ENCODE peak calls at places on chromosomes 4 and X, in eight cellular contexts. M is neuronal stem cell, Y is NCI-H345, L is A673, V is iris pigment epithelial cell, X is NCI-H1694, Z is M059J, W is breast epithelium. K is an unnamed sample.

GRCh38 chr4:7410470-7410869 is 24.3 kb downstream of the PSAPL1 start:
- DNase-seq in W (peak; percentile 2), X (no peak), Y (no peak), L (no peak), V (no peak), M (no peak), Z (no peak), K (no peak)

GRCh38 chr4:53646792-53647191 is 55.5 kb upstream of the LNX1 start:
- DNase-seq in M (no peak), X (no peak), L (no peak), Z (no peak), W (no peak), V (no peak), Y (peak; percentile 34), K (no peak)

GRCh38 chr4:139599594-139600374 is 43.8 kb upstream of the SETD7 start:
- DNase-seq in V (peak; percentile 92), Y (peak; percentile 33), M (no peak), X (no peak), W (no peak), L (no peak), Z (peak; percentile 65), K (no peak)

GRCh38 chr4:137892134-137892533 is 350.0 kb downstream of the SLC7A11 start:
- DNase-seq in X (no peak), W (no peak), M (no peak), Z (peak; percentile 69), L (no peak), Y (no peak), V (peak; percentile 76), K (peak; percentile 6)

GRCh38 chr4:183823394-183823793 is 81.7 kb upstream of the STOX2 start:
- DNase-seq in L (no peak), W (no peak), M (no peak), V (peak; percentile 65), Z (peak; percentile 75), Y (no peak), X (peak; percentile 41), K (peak; percentile 89)

GRCh38 chrX:67636532-67636931 is 92.7 kb downstream of the AR start:
- DNase-seq in L (no peak), M (no peak), V (peak; percentile 34), X (no peak), Z (peak; percentile 34), W (no peak), Y (no peak), K (peak; percentile 6)

GRCh38 chrX:32985544-32985943 is 225.8 kb downstream of the DMD start:
- DNase-seq in Z (no peak), L (no peak), W (no peak), M (no peak), V (no peak), Y (peak; percentile 0), X (no peak), K (no peak)

GRCh38 chrX:21398424-21398823 is 24.2 kb downstream of the CNKSR2 start:
- DNase-seq in W (no peak), X (no peak), M (no peak), Z (peak; percentile 12), L (no peak), Y (no peak), V (no peak), K (no peak)

GRCh38 chr4:112516401-112517066 is 554 bp upstream of the NEUROG2 start:
- DNase-seq in Y (peak; percentile 15), V (no peak), W (no peak), Z (peak; percentile 24), X (peak; percentile 21), L (no peak), M (peak; percentile 89), K (no peak)

GRCh38 chr4:42397635-42398447 is 553 bp downstream of the SHISA3 start:
- DNase-seq in X (no peak), M (peak; percentile 54), L (peak; percentile 32), Z (peak; percentile 32), Y (peak; percentile 22), W (no peak), V (peak; percentile 31), K (peak; percentile 43)

GRCh38 chrX:123990602-123991001 is 29.1 kb downstream of the STAG2 start:
- DNase-seq in V (no peak), L (no peak), Z (peak; percentile 42), Y (no peak), X (no peak), M (no peak), W (no peak), K (peak; percentile 6)

GRCh38 chr4:186727149-186727976 is 3.7 kb upstream of the FAT1 start:
- DNase-seq in Y (no peak), M (no peak), X (no peak), W (no peak), L (no peak), V (peak; percentile 50), Z (no peak), K (peak; percentile 31)

GRCh38 chrX:69152398-69152797 is 12.9 kb downstream of the PJA1 start:
- DNase-seq in Z (peak; percentile 92), X (no peak), M (no peak), L (peak; percentile 75), W (peak; percentile 29), V (peak; percentile 12), Y (peak; percentile 54), K (no peak)

GRCh38 chrX:19630776-19631707 is 115.7 kb upstream of the MAP3K15 start:
- DNase-seq in X (no peak), W (no peak), L (no peak), V (no peak), M (no peak), Z (no peak), Y (no peak), K (no peak)

GRCh38 chrX:24561121-24561520 is 86.0 kb downstream of the PCYT1B start:
- DNase-seq in Z (peak; percentile 26), V (peak; percentile 2), M (no peak), W (no peak), X (peak; percentile 17), Y (no peak), L (peak; percentile 44), K (peak; percentile 19)

GRCh38 chr4:74751856-74752255 is 42.5 kb downstream of the BTC start:
- DNase-seq in X (no peak), L (no peak), Y (no peak), Z (no peak), M (peak; percentile 45), V (no peak), W (no peak), K (no peak)

GRCh38 chr4:106587558-106587957 is 219.0 kb upstream of the GIMD1 start:
- DNase-seq in W (no peak), X (no peak), M (no peak), V (peak; percentile 75), Y (peak; percentile 23), Z (peak; percentile 89), L (peak; percentile 81), K (peak; percentile 40)

GRCh38 chr4:74531952-74532794 is 87.2 kb downstream of the AREG start:
- DNase-seq in Y (peak; percentile 29), W (no peak), V (peak; percentile 92), M (peak; percentile 35), L (peak; percentile 64), X (no peak), Z (peak; percentile 81), K (peak; percentile 94)

GRCh38 chrX:9942086-9942485 is 25.1 kb upstream of the CLDN34 start:
- DNase-seq in X (no peak), Y (no peak), M (no peak), L (no peak), Z (no peak), W (no peak), V (no peak), K (no peak)

GRCh38 chr4:99894998-99895397 is 771 bp upstream of the LAMTOR3 start:
- DNase-seq in X (no peak), Z (no peak), W (no peak), Y (no peak), V (no peak), L (no peak), M (no peak), K (no peak)